ENCODE peak calls at places on chromosomes 7 and 10, in nine cellular contexts. One of them, this sample, is unnamed.

GRCh38 chr10:22723783-22724182 is 9.4 kb upstream of the PIP4K2A start:
- DNase-seq in NCI-H446: no peak
- DNase-seq in GF-D8: no peak
- DNase-seq in epithelial cell of esophagus: no peak
- DNase-seq in A549: no peak
- DNase-seq in non-pigmented ciliary epithelial cell: no peak
- DNase-seq in CD8-positive, alpha-beta T cell: no peak
- DNase-seq in GM13976: peak
- DNase-seq in T-helper 2 cell: no peak
- DNase-seq in this sample: no peak

GRCh38 chr10:131230166-131230565 is 81.4 kb downstream of the TCERG1L start:
- DNase-seq in NCI-H446: no peak
- DNase-seq in GF-D8: no peak
- DNase-seq in epithelial cell of esophagus: no peak
- DNase-seq in A549: no peak
- DNase-seq in non-pigmented ciliary epithelial cell: no peak
- DNase-seq in CD8-positive, alpha-beta T cell: no peak
- DNase-seq in GM13976: no peak
- DNase-seq in T-helper 2 cell: no peak
- DNase-seq in this sample: no peak

GRCh38 chr10:81909453-81909852 is 34.5 kb downstream of the NRG3 start:
- DNase-seq in NCI-H446: no peak
- DNase-seq in GF-D8: no peak
- DNase-seq in epithelial cell of esophagus: no peak
- DNase-seq in A549: no peak
- DNase-seq in non-pigmented ciliary epithelial cell: no peak
- DNase-seq in CD8-positive, alpha-beta T cell: no peak
- DNase-seq in GM13976: no peak
- DNase-seq in T-helper 2 cell: no peak
- DNase-seq in this sample: no peak

GRCh38 chr10:52818019-52818418 is 45.4 kb upstream of the MBL2 start:
- DNase-seq in NCI-H446: no peak
- DNase-seq in GF-D8: no peak
- DNase-seq in epithelial cell of esophagus: peak
- DNase-seq in A549: peak
- DNase-seq in non-pigmented ciliary epithelial cell: peak
- DNase-seq in CD8-positive, alpha-beta T cell: no peak
- DNase-seq in GM13976: peak
- DNase-seq in T-helper 2 cell: no peak
- DNase-seq in this sample: no peak

GRCh38 chr7:8210845-8211724 is 50.9 kb downstream of the ICA1 start:
- DNase-seq in NCI-H446: no peak
- DNase-seq in GF-D8: no peak
- DNase-seq in epithelial cell of esophagus: no peak
- DNase-seq in A549: no peak
- DNase-seq in non-pigmented ciliary epithelial cell: no peak
- DNase-seq in CD8-positive, alpha-beta T cell: no peak
- DNase-seq in GM13976: no peak
- DNase-seq in T-helper 2 cell: no peak
- DNase-seq in this sample: no peak

GRCh38 chr10:127996586-127996985 is 89.7 kb downstream of the PTPRE start:
- DNase-seq in NCI-H446: no peak
- DNase-seq in GF-D8: no peak
- DNase-seq in epithelial cell of esophagus: peak
- DNase-seq in A549: no peak
- DNase-seq in non-pigmented ciliary epithelial cell: no peak
- DNase-seq in CD8-positive, alpha-beta T cell: no peak
- DNase-seq in GM13976: no peak
- DNase-seq in T-helper 2 cell: no peak
- DNase-seq in this sample: no peak

GRCh38 chr7:101586971-101587370 is 42.1 kb downstream of the MYL10 start:
- DNase-seq in NCI-H446: no peak
- DNase-seq in GF-D8: no peak
- DNase-seq in epithelial cell of esophagus: no peak
- DNase-seq in A549: no peak
- DNase-seq in non-pigmented ciliary epithelial cell: no peak
- DNase-seq in CD8-positive, alpha-beta T cell: no peak
- DNase-seq in GM13976: peak
- DNase-seq in T-helper 2 cell: no peak
- DNase-seq in this sample: no peak

GRCh38 chr7:105304040-105304895 is 84.5 kb downstream of the SRPK2 start:
- DNase-seq in NCI-H446: no peak
- DNase-seq in GF-D8: no peak
- DNase-seq in epithelial cell of esophagus: peak
- DNase-seq in A549: peak
- DNase-seq in non-pigmented ciliary epithelial cell: peak
- DNase-seq in CD8-positive, alpha-beta T cell: no peak
- DNase-seq in GM13976: no peak
- DNase-seq in T-helper 2 cell: no peak
- DNase-seq in this sample: no peak

GRCh38 chr10:24488631-24489030 is 235.1 kb downstream of the ARHGAP21 start:
- DNase-seq in NCI-H446: no peak
- DNase-seq in GF-D8: no peak
- DNase-seq in epithelial cell of esophagus: peak
- DNase-seq in A549: no peak
- DNase-seq in non-pigmented ciliary epithelial cell: no peak
- DNase-seq in CD8-positive, alpha-beta T cell: no peak
- DNase-seq in GM13976: no peak
- DNase-seq in T-helper 2 cell: no peak
- DNase-seq in this sample: no peak

GRCh38 chr7:116399808-116400207 is 99.7 kb upstream of the CAV2 start:
- DNase-seq in NCI-H446: no peak
- DNase-seq in GF-D8: no peak
- DNase-seq in epithelial cell of esophagus: peak
- DNase-seq in A549: no peak
- DNase-seq in non-pigmented ciliary epithelial cell: peak
- DNase-seq in CD8-positive, alpha-beta T cell: no peak
- DNase-seq in GM13976: no peak
- DNase-seq in T-helper 2 cell: no peak
- DNase-seq in this sample: no peak

GRCh38 chr7:128299109-128299514 is 44.6 kb downstream of the RBM28 start:
- DNase-seq in NCI-H446: no peak
- DNase-seq in GF-D8: no peak
- DNase-seq in epithelial cell of esophagus: no peak
- DNase-seq in A549: no peak
- DNase-seq in non-pigmented ciliary epithelial cell: no peak
- DNase-seq in CD8-positive, alpha-beta T cell: no peak
- DNase-seq in GM13976: no peak
- DNase-seq in T-helper 2 cell: no peak
- DNase-seq in this sample: no peak

GRCh38 chr10:127428385-127428980 is 120.6 kb upstream of the NPS start:
- DNase-seq in NCI-H446: no peak
- DNase-seq in GF-D8: no peak
- DNase-seq in epithelial cell of esophagus: no peak
- DNase-seq in A549: no peak
- DNase-seq in non-pigmented ciliary epithelial cell: no peak
- DNase-seq in CD8-positive, alpha-beta T cell: no peak
- DNase-seq in GM13976: no peak
- DNase-seq in T-helper 2 cell: no peak
- DNase-seq in this sample: no peak

GRCh38 chr10:125450218-125450617 is 232.7 kb downstream of the TEX36 start:
- DNase-seq in NCI-H446: no peak
- DNase-seq in GF-D8: no peak
- DNase-seq in epithelial cell of esophagus: no peak
- DNase-seq in A549: no peak
- DNase-seq in non-pigmented ciliary epithelial cell: no peak
- DNase-seq in CD8-positive, alpha-beta T cell: no peak
- DNase-seq in GM13976: no peak
- DNase-seq in T-helper 2 cell: no peak
- DNase-seq in this sample: no peak